ENCODE peak calls at places on chromosomes 13 and 19, in seven cellular contexts. O is IMR-90, X is H9, K is H1, E is trophoblast cell, D is mesendoderm, J is mesenchymal stem cell. M is an unnamed sample.

GRCh38 chr19:17766543-17767131 is 15.4 kb downstream of the FCHO1 start:
- DNase-seq in O (peak; percentile 77), X (peak; percentile 93), K (peak; percentile 94), E (peak; percentile 91), D (peak; percentile 91), J (peak; percentile 83), M (peak; percentile 70)

GRCh38 chr13:112055417-112056206 is 11.3 kb upstream of the SOX1 start:
- DNase-seq in O (no peak), X (peak; percentile 44), K (no peak), E (no peak), D (no peak), J (no peak), M (no peak)

GRCh38 chr13:49627831-49628652 is at the start of gene ARL11:
- DNase-seq in O (no peak), X (peak; percentile 92), K (peak; percentile 83), E (peak; percentile 91), D (peak; percentile 88), J (no peak), M (no peak)

GRCh38 chr19:7386769-7387168 is 38.0 kb downstream of the ARHGEF18 start:
- DNase-seq in O (no peak), X (no peak), K (no peak), E (no peak), D (no peak), J (no peak), M (no peak)

GRCh38 chr19:33472696-33473624 is 48.6 kb downstream of the PEPD start:
- DNase-seq in O (peak; percentile 99), X (no peak), K (no peak), E (peak; percentile 56), D (peak; percentile 51), J (peak; percentile 48), M (no peak)

GRCh38 chr19:49499030-49499670 is 2.9 kb downstream of the RPS11 start:
- DNase-seq in O (no peak), X (no peak), K (no peak), E (no peak), D (no peak), J (no peak), M (no peak)

GRCh38 chr19:11496391-11497163 is 9.1 kb downstream of the ZNF653 start:
- DNase-seq in O (peak; percentile 86), X (peak; percentile 88), K (peak; percentile 96), E (peak; percentile 95), D (peak; percentile 93), J (peak; percentile 84), M (peak; percentile 56)

GRCh38 chr19:38323276-38323675 is 3.6 kb downstream of the KCNK6 start:
- DNase-seq in O (no peak), X (no peak), K (no peak), E (no peak), D (no peak), J (no peak), M (no peak)

GRCh38 chr19:47124937-47125668 is 5.5 kb upstream of the SAE1 start:
- DNase-seq in O (peak; percentile 78), X (peak; percentile 69), K (no peak), E (peak; percentile 94), D (peak; percentile 93), J (peak; percentile 82), M (peak; percentile 76)

GRCh38 chr13:63012016-63012415 is 1596.4 kb upstream of the PCDH20 start:
- DNase-seq in O (no peak), X (no peak), K (no peak), E (no peak), D (no peak), J (no peak), M (no peak)

GRCh38 chr13:73991884-73992283 is 142.3 kb downstream of the KLF12 start:
- DNase-seq in O (no peak), X (no peak), K (no peak), E (no peak), D (no peak), J (no peak), M (no peak)

GRCh38 chr19:18633321-18633720 is 3.5 kb upstream of the KLHL26 start:
- DNase-seq in O (no peak), X (no peak), K (no peak), E (no peak), D (no peak), J (no peak), M (no peak)

GRCh38 chr19:47210689-47211316 is 20.2 kb downstream of the BBC3 start:
- DNase-seq in O (peak; percentile 80), X (peak; percentile 78), K (peak; percentile 88), E (peak; percentile 93), D (peak; percentile 89), J (peak; percentile 86), M (peak; percentile 68)

GRCh38 chr13:36453518-36453917 is 21.2 kb downstream of the CCNA1 start:
- DNase-seq in O (peak; percentile 2), X (no peak), K (no peak), E (peak; percentile 39), D (peak; percentile 60), J (peak; percentile 13), M (no peak)

GRCh38 chr19:1239796-1240737 is 1.5 kb upstream of the ATP5F1D start:
- DNase-seq in O (peak; percentile 92), X (peak; percentile 91), K (peak; percentile 95), E (peak; percentile 89), D (peak; percentile 92), J (peak; percentile 89), M (peak; percentile 94)

GRCh38 chr19:13984875-13985741 is 21.0 kb downstream of the RFX1 start:
- DNase-seq in O (no peak), X (no peak), K (no peak), E (no peak), D (no peak), J (no peak), M (no peak)

GRCh38 chr19:17281391-17282304 is at the start of gene ANKLE1:
- DNase-seq in O (no peak), X (peak; percentile 77), K (peak; percentile 79), E (no peak), D (no peak), J (no peak), M (no peak)

GRCh38 chr19:16917401-16917800 is 28.6 kb downstream of the F2RL3 start:
- DNase-seq in O (no peak), X (no peak), K (no peak), E (no peak), D (no peak), J (no peak), M (no peak)

GRCh38 chr13:108408670-108409069 is 139.2 kb downstream of the TNFSF13B start:
- DNase-seq in O (no peak), X (no peak), K (no peak), E (no peak), D (no peak), J (no peak), M (no peak)

GRCh38 chr13:101706651-101707050 is 254.2 kb downstream of the ITGBL1 start:
- DNase-seq in O (peak; percentile 94), X (no peak), K (no peak), E (peak; percentile 7), D (peak; percentile 4), J (peak; percentile 79), M (no peak)

GRCh38 chr13:104436555-104436954 is 1370.3 kb upstream of the SLC10A2 start:
- DNase-seq in O (no peak), X (no peak), K (no peak), E (no peak), D (no peak), J (no peak), M (no peak)

GRCh38 chr13:44342741-44343140 is 30.9 kb upstream of the SERP2 start:
- DNase-seq in O (no peak), X (no peak), K (no peak), E (peak; percentile 92), D (no peak), J (no peak), M (no peak)
- H3K18ac ChIP-seq in O (no peak overlapping the region), X (no peak overlapping the region), K (no peak overlapping the region), E (no peak overlapping the region), D (no peak overlapping the region), J (no peak overlapping the region), M (no peak overlapping the region)

DNA sequence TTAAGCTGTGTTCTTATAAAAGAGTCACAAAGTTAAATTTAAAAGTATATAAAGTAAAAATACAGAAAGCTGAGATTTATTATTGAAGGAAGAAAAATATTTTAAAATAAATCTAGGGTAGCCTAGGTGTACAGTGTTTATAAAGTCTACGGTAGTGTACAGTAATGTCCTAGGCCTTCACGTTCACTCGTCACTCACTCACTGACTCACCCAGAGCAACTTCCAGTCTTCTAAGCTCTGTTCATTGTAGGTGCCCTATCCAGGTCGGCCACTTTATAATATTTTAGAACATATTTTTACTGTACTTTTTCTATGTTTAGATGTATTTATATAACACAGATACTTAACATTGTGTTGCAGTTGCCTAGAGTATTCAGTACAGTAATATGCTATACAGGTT is 47.4 kb downstream of the NDFIP2 start:
- DNase-seq in O (peak; percentile 25), X (no peak), K (no peak), E (peak; percentile 23), D (no peak), J (peak; percentile 11), M (no peak)
- H3K18ac ChIP-seq in O (no peak overlapping the region), X (no peak overlapping the region), K (no peak overlapping the region), E (no peak overlapping the region), D (no peak overlapping the region), J (no peak overlapping the region), M (no peak overlapping the region)

DNA sequence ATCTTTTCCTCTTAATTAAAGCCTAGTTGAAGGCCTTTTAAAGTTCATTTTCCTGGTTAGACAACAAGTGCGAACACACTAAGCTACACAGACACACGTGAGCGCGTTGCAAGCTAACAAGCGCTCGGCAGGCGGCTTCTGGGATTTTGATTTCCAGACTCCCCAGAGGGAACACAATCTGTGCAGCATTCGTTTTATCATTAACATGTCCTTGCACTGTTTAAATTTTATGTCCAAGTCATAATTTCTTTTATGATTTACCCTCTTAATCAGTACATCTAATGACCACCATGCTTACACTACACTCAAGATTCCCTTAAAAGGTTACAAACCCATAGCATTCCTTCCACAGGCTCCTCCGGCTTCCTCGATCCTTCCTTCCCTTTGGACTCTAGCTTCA is 16.8 kb downstream of the COL4A1 start:
- DNase-seq in O (no peak), X (no peak), K (no peak), E (no peak), D (no peak), J (no peak), M (no peak)
- H3K18ac ChIP-seq in O (no peak overlapping the region), X (no peak overlapping the region), K (no peak overlapping the region), E (no peak overlapping the region), D (no peak overlapping the region), J (no peak overlapping the region), M (no peak overlapping the region)

GRCh38 chr13:51425410-51426042 is 27.3 kb downstream of the INTS6 start:
- DNase-seq in O (peak; percentile 60), X (no peak), K (no peak), E (no peak), D (peak; percentile 4), J (peak; percentile 62), M (no peak)

GRCh38 chr13:51420681-51421476 is 32.0 kb downstream of the INTS6 start:
- DNase-seq in O (no peak), X (no peak), K (no peak), E (no peak), D (peak; percentile 8), J (peak; percentile 25), M (no peak)

GRCh38 chr13:51422484-51422883 is 30.4 kb downstream of the INTS6 start:
- DNase-seq in O (no peak), X (no peak), K (no peak), E (peak; percentile 21), D (no peak), J (no peak), M (no peak)

GRCh38 chr13:51426982-51427381 is 25.9 kb downstream of the INTS6 start:
- DNase-seq in O (no peak), X (no peak), K (no peak), E (no peak), D (no peak), J (no peak), M (no peak)

DNA sequence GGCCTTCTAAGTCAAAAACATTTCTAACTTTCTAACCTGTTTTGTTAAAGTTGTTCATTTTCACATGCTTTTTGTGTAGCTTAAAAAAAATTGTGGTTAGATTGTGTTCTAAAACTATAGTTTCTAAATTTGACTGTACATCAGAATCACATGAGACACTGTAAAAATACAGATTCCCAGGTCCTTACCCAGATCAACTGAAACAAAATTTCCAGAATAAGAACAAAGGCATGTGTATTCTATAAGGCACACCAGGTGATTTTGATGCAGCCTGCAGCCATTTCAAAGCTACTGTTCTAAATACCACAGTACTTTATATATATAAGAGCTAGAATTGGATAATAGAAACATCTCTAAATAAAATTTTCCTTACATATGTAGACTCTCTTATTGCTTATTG is 29.1 kb downstream of the INTS6 start:
- DNase-seq in O (no peak), X (no peak), K (no peak), E (no peak), D (no peak), J (no peak), M (no peak)
- H3K18ac ChIP-seq in O (no peak overlapping the region), X (no peak overlapping the region), K (no peak overlapping the region), E (no peak overlapping the region), D (no peak overlapping the region), J (no peak overlapping the region), M (no peak overlapping the region)

M was measured in neuronal stem cell.